ENCODE peak calls at places on chromosomes 3 and 15, in five cellular contexts. R, S, F, H and U are unnamed samples.

GRCh38 chr3:177483182-177483967 is 286.1 kb upstream of the TBL1XR1 start:
- DNase-seq in R (no peak), S (no peak), F (peak), H (no peak), U (no peak)

GRCh38 chr15:82064824-82065223 is 19.0 kb upstream of the MEX3B start:
- DNase-seq in R (no peak), S (peak), F (no peak), H (no peak), U (no peak)

GRCh38 chr3:11556851-11557644 is 86.7 kb downstream of the VGLL4 start:
- DNase-seq in R (no peak), S (peak), F (no peak), H (no peak), U (no peak)

GRCh38 chr3:72285483-72285882 is 500.5 kb upstream of the PROK2 start:
- DNase-seq in R (no peak), S (no peak), F (no peak), H (no peak), U (no peak)

GRCh38 chr3:76566211-76566534 is 473.7 kb upstream of the ROBO2 start:
- DNase-seq in R (no peak), S (no peak), F (no peak), H (no peak), U (no peak)

GRCh38 chr3:95154775-95155174 is 1091.9 kb downstream of the NSUN3 start:
- DNase-seq in R (no peak), S (no peak), F (no peak), H (no peak), U (peak)

GRCh38 chr3:152539191-152539764 is 270.5 kb downstream of the MBNL1 start:
- DNase-seq in R (no peak), S (no peak), F (no peak), H (no peak), U (peak)

GRCh38 chr3:100401674-100402036 is 316 bp downstream of the LNP1 start:
- DNase-seq in R (no peak), S (peak), F (no peak), H (peak), U (no peak)

GRCh38 chr3:182793663-182794454 is 555 bp downstream of the ATP11B start:
- DNase-seq in R (no peak), S (peak), F (peak), H (peak), U (peak)

GRCh38 chr3:33219175-33219487 is 521 bp upstream of the SUSD5 start:
- DNase-seq in R (no peak), S (no peak), F (no peak), H (no peak), U (no peak)

GRCh38 chr3:33218072-33218445 is 551 bp downstream of the SUSD5 start:
- DNase-seq in R (no peak), S (no peak), F (no peak), H (no peak), U (no peak)

GRCh38 chr3:33221241-33221640 is 2.6 kb upstream of the SUSD5 start:
- DNase-seq in R (no peak), S (no peak), F (no peak), H (no peak), U (no peak)

GRCh38 chr3:33215739-33216138 is 2.9 kb downstream of the SUSD5 start:
- DNase-seq in R (no peak), S (no peak), F (no peak), H (no peak), U (no peak)

GRCh38 chr3:33218446-33219174 is at the start of gene SUSD5:
- DNase-seq in R (no peak), S (peak), F (no peak), H (peak), U (peak)
- TF ChIP-seq RCOR1 in R (no peak), S (no peak), F (no peak), H (no peak), U (no peak)

GRCh38 chr15:70608156-70608555 is 155.2 kb downstream of the UACA start:
- DNase-seq in R (no peak), S (peak), F (no peak), H (no peak), U (no peak)

GRCh38 chr15:70602834-70603560 is 160.4 kb downstream of the UACA start:
- DNase-seq in R (no peak), S (no peak), F (no peak), H (no peak), U (no peak)

GRCh38 chr15:70602281-70602680 is 161.1 kb downstream of the UACA start:
- DNase-seq in R (no peak), S (no peak), F (no peak), H (no peak), U (no peak)

GRCh38 chr15:70605606-70606410 is 157.6 kb downstream of the UACA start:
- DNase-seq in R (no peak), S (peak), F (no peak), H (peak), U (no peak)

DNA sequence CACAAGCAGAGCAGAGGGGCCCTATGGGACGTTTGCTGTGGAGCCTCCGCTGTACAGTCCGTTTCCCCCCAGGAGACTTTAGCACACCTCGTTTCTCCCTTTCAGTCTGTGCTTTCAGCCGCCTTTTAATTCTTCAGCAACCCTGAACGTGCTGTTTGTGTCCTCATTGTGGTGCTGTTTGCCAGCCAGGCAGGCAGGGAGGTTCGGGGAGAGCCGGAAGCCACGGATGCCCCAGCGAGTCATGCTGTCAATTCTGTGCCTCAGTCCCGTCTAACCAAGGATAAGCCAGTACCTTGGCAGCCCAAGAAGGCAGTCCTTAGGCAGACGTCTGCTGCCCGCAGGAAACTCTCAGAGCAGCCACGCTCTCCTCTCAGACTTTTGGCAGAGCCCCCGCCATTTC is 158.7 kb downstream of the UACA start:
- DNase-seq in R (no peak), S (peak), F (no peak), H (no peak), U (no peak)
- TF ChIP-seq RCOR1 in R (no peak), S (no peak), F (no peak), H (no peak), U (no peak)

GRCh38 chr15:49103002-49103401 is 52.4 kb downstream of the COPS2 start:
- DNase-seq in R (no peak), S (peak), F (no peak), H (no peak), U (no peak)
- TF ChIP-seq RCOR1 in R (no peak), S (no peak), F (no peak), H (no peak), U (no peak)

DNA sequence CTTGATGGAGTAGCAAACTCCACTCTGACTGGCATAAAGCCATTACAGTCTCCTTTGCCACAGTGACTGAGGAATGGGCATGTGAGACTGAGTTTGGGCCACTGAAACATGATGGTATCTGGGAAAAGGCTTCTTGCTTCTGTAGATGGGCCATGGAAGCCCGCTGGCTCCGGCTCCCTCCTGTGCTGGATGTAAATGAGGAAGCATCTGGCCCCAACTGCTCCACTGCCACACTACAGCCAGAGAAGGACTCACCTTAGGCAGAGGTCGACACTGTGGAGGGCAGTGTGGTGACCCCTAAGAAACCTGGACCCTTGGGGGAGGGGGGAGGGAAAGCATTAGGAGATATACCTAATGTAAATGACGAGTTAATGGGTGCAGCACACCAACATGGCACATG is 9.4 kb upstream of the CAMK1 start:
- DNase-seq in R (no peak), S (no peak), F (no peak), H (no peak), U (no peak)
- TF ChIP-seq RCOR1 in R (no peak), S (no peak), F (no peak), H (no peak), U (no peak)

GRCh38 chr3:47444103-47444502 is 31.6 kb downstream of the SCAP start:
- DNase-seq in R (no peak), S (peak), F (no peak), H (no peak), U (no peak)
- TF ChIP-seq RCOR1 in R (no peak), S (no peak), F (no peak), H (no peak), U (no peak)

DNA sequence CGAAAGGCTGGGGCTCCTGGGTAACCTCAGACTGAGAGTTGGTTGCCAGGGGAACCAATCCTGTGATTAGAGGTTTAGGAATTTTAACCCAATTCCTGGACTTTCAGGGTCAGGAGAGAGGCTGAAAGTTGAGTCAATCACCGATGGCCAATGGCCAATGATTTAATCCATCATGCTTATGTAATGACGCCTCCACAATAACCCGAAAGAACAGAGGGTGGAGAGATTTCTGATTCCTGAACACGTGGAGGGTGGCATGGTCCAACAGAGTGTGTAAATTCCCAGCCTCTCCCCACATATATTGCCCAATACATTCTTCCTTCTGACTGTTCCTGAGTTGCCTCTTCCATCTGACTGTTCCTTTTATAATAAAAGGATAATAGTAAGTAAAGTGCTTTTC is 137.2 kb upstream of the CBLB start:
- DNase-seq in R (no peak), S (peak), F (no peak), H (no peak), U (no peak)
- TF ChIP-seq RCOR1 in R (no peak), S (no peak), F (no peak), H (no peak), U (no peak)

DNA sequence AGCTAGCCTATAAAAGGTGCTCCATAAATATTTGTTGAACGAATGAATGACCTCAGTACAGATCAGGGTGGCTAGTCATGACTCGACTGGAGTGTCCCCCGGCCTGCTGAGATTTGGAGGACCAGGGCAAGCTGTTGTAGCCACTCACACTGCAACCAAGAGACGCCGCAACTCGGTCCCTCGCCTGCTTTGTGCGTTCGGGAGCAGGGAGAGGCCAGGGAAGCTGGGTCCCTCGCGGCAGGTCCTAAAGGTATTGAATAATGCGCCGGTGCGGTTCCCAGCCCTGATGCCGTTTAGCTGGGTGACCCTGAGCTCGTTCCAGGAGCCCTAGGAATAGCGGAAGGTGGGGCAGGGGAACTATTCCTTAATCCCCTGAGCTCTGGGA is 1.8 kb downstream of the IGDCC4 start:
- DNase-seq in R (no peak), S (no peak), F (no peak), H (no peak), U (no peak)
- TF ChIP-seq RCOR1 in R (no peak), S (no peak), F (no peak), H (no peak), U (no peak)

GRCh38 chr3:58237940-58238681 is 519 bp downstream of the ABHD6 start:
- DNase-seq in R (no peak), S (peak), F (peak), H (peak), U (no peak)
- TF ChIP-seq RCOR1 in R (no peak), S (no peak), F (no peak), H (no peak), U (no peak)

DNA sequence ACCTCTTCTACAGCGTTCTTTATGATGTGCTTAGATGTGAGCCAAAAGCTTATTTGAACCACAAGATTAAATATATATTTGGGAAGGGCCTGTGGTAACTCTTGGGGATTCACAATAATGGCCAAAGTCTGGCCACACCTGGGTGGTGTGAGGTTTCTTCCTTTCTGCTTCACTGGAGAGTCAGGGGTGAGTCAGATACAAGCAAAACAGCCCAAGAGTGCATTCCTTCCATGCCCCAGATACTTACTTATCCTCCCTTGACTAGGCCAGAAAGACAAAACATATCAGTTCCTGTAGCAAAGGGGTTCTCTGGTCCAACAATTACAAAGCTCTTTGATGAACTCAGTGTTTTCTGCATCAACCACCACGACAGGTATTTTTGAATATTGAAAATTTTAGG is 941 bp downstream of the ZBED2 start:
- DNase-seq in R (no peak), S (peak), F (no peak), H (no peak), U (peak)
- TF ChIP-seq RCOR1 in R (no peak), S (no peak), F (no peak), H (no peak), U (no peak)

DNA sequence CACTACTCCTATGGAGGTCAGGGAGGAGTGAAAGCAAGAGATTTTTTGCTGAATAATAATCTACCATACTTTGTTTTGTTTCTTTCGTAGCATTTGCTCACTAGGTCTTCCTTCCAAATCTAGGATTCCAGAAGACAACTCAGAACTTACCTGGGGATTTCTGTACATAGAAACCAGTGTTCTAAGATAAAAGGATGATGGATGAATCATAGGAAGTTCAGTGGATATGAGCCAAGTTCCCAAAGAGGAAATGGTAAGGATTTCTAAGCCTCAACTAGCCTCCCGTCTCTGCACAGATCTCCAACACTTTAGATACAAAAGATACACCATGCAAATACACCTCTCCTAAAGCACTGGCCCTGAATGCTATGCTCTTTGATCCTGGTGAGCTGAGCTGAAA is 283.9 kb downstream of the TAFA4 start:
- DNase-seq in R (no peak), S (no peak), F (no peak), H (no peak), U (no peak)
- TF ChIP-seq RCOR1 in R (no peak), S (no peak), F (no peak), H (no peak), U (no peak)